ENCODE peak calls at places on chromosomes 13 and 19, in ten cellular contexts. F, U, Z, N, R, I, G, T, Y and O are unnamed samples.
A peak's percentile ranks its signal among the peaks of the same experiment; 100 is the strongest.

GRCh38 chr13:101838305-101838835 is 385.9 kb downstream of the ITGBL1 start:
- DNase-seq in G (peak; percentile 13), T (no peak), Y (peak; percentile 26), I (no peak), N (no peak), U (no peak), R (no peak), F (no peak), Z (no peak), O (no peak)

GRCh38 chr13:99730403-99730802 is 229.1 kb downstream of the TM9SF2 start:
- DNase-seq in Z (no peak), T (no peak), N (no peak), U (no peak), Y (no peak), G (no peak), I (no peak), F (no peak), R (no peak), O (no peak)

GRCh38 chr13:27362064-27362751 is 62.2 kb upstream of the GTF3A start:
- DNase-seq in N (peak; percentile 70), T (peak; percentile 91), I (peak; percentile 86), Z (peak; percentile 70), G (peak; percentile 66), R (peak; percentile 93), U (peak; percentile 92), F (peak; percentile 42), Y (peak; percentile 45), O (no peak)

GRCh38 chr13:50079278-50080157 is 64.3 kb downstream of the KCNRG start:
- DNase-seq in F (no peak), G (no peak), Z (peak; percentile 42), T (no peak), Y (no peak), N (no peak), R (no peak), I (no peak), U (no peak), O (no peak)

GRCh38 chr13:67042556-67042955 is 187.6 kb downstream of the PCDH9 start:
- DNase-seq in G (no peak), Z (no peak), Y (no peak), I (no peak), N (no peak), U (no peak), R (no peak), F (no peak), T (no peak), O (no peak)

GRCh38 chr19:15577184-15577771 is 37.7 kb upstream of the CYP4F8 start:
- DNase-seq in Z (no peak), U (no peak), F (no peak), Y (no peak), N (no peak), T (peak; percentile 11), I (no peak), G (no peak), R (peak; percentile 10), O (no peak)

GRCh38 chr19:899363-900301 is 6.3 kb downstream of the RNU6-9 start:
- DNase-seq in Y (no peak), R (no peak), F (no peak), U (no peak), Z (no peak), G (no peak), I (no peak), T (no peak), N (no peak), O (no peak)

GRCh38 chr19:48271531-48272151 is 1.8 kb downstream of the ZNF114 start:
- DNase-seq in G (peak; percentile 57), I (no peak), Y (no peak), F (no peak), N (peak; percentile 47), R (peak; percentile 39), U (peak; percentile 33), T (no peak), Z (peak; percentile 31), O (no peak)

GRCh38 chr19:18415177-18415867 is 3.9 kb upstream of the SSBP4 start:
- DNase-seq in F (peak; percentile 89), U (no peak), T (peak; percentile 92), G (peak; percentile 59), Y (no peak), N (peak; percentile 88), R (peak; percentile 83), Z (peak; percentile 76), I (peak; percentile 91), O (no peak)
- H3K4me3 ChIP-seq in F (peak overlapping the region; percentile 36), U (no peak overlapping the region), T (peak overlapping the region; percentile 21), G (peak overlapping the region; percentile 2), Y (peak overlapping the region; percentile 5), N (peak overlapping the region; percentile 59), R (no peak overlapping the region), Z (no peak overlapping the region), I (peak overlapping the region; percentile 1), O (peak overlapping the region; percentile 22)

DNA sequence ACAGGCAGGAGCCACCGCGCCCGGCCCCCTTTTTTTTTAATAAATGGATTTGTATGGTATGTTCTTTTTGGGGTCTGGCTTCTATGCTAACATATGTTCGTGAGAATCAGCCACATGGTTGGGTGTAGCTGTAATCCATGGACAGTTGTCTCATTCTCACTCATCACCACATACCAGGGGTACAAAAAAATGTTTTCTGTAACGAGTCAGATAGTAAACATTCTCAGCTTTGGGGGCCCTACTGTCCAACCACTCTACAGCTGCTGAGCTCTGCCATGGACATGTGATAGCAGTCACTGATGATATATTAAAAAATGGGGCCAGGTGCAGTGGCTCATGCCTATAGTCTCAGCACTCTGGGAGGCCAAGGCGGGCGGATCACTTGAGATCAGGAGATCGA is 5.1 kb upstream of the RETN start:
- DNase-seq in Y (no peak), Z (no peak), T (no peak), R (no peak), N (no peak), I (no peak), G (no peak), F (no peak), U (no peak), O (no peak)
- TF ChIP-seq CTCF in Y (no peak), Z (no peak), T (no peak), R (no peak), N (no peak), I (no peak), G (no peak), F (no peak), U (no peak), O (no peak)

DNA sequence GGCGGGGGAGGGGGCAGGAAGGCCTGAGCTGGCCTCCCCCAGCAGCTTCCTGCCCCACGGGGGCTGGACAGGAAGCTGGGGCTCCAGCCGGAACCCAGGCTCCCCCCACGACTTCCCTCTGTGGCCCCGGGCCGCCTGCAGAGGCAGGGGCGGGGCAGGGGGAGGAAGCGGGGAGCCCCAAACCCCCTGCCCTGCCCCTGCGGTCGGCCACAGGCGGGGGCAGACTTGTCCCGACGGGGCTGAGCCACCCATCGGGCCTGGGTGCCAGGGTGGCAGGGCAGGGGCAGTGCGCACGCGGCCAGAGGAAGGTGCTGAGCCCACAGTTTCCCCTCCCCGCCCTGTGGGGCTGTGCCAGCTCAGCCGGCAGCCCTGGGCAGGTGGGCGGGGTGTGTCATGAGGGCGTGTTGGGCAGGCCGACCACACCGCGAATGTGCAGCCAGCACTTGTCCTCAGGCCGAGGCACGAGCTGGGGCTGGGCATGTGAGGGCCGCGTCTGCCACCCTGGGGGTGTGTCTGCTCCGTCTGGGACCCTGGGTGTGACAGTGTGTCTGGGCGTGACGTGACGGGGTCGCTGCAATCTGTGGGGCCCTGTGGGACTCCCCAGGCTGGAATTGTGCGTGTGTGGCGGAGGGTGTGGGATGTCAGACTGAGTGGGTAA is 17.7 kb downstream of the CCDC97 start:
- DNase-seq in N (no peak), G (peak; percentile 69), Y (no peak), U (peak; percentile 88), Z (peak; percentile 88), F (no peak), R (no peak), T (no peak), I (peak; percentile 43), O (no peak)
- H3K4me3 ChIP-seq in N (no peak overlapping the region), G (no peak overlapping the region), Y (no peak overlapping the region), U (no peak overlapping the region), Z (no peak overlapping the region), F (no peak overlapping the region), R (no peak overlapping the region), T (no peak overlapping the region), I (no peak overlapping the region), O (peak overlapping the region; percentile 50)

GRCh38 chr19:47243364-47243775 is 12.4 kb upstream of the BBC3 start:
- DNase-seq in F (no peak), U (no peak), I (no peak), T (no peak), Z (peak; percentile 37), G (no peak), R (no peak), Y (no peak), N (peak; percentile 30), O (no peak)

GRCh38 chr19:47241919-47242644 is 11.1 kb upstream of the BBC3 start:
- DNase-seq in Y (no peak), R (no peak), F (no peak), T (no peak), U (no peak), G (peak; percentile 15), N (no peak), I (no peak), Z (no peak), O (no peak)

GRCh38 chr19:47240561-47240960 is 9.6 kb upstream of the BBC3 start:
- DNase-seq in I (no peak), Y (no peak), F (no peak), T (no peak), G (no peak), U (no peak), N (no peak), R (no peak), Z (no peak), O (no peak)

GRCh38 chr19:47240996-47241918 is 10.3 kb upstream of the BBC3 start:
- DNase-seq in I (peak; percentile 71), U (peak; percentile 97), Y (no peak), Z (peak; percentile 72), G (peak; percentile 77), R (peak; percentile 50), F (no peak), N (peak; percentile 71), T (peak; percentile 86), O (no peak)

DNA sequence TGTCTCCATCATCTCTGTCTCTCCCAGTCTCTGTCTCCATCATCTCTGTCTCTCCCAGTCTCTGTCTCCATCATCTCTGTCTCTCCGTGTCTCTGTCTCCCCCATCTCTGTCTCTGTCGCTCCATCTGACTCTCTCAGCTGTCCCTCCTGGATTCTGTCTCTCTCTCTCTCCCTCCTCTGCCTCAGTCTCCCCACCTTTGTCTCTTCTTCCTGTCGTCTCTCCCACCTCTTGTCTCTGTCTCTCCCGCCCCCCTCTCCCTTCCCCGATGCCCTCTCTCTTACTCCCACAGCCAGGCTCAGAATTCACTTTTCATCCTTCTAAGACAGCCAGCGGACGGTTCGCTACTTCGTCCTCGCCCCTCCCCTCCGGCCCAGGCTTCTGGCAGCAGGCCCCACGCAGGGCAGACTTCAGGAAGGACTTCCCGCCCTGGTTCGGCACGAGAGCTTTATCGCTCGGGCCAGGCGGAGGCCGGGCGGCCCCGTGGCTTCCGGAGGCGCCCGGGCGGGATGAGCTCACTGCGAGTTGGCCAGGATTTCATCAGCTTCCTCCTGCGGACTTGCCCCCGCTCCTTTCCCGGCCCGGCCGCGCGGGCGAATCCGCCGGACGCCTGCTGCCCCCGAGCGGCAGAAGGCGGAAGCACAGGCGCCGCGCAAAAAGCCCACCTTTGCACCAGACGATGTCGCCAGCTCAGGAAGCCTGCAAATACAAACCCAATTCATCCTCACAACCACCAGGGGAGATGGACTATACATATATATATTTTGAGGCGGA is 12.4 kb upstream of the CCDC9 start:
- DNase-seq in Y (peak; percentile 86), Z (peak; percentile 100), R (peak; percentile 88), N (peak; percentile 98), U (peak; percentile 94), F (peak; percentile 83), T (peak; percentile 97), I (peak; percentile 89), G (peak; percentile 94), O (peak; percentile 73)
- TF ChIP-seq CTCF in Y (peak; percentile 92), Z (peak; percentile 99), R (peak; percentile 97), N (peak; percentile 85), U (peak; percentile 96), F (peak; percentile 87), T (peak; percentile 98), I (peak; percentile 99), G (peak; percentile 88), O (peak; percentile 91)

GRCh38 chr13:114130131-114130707 is 2.2 kb downstream of the RASA3 start:
- DNase-seq in N (no peak), T (no peak), F (no peak), I (no peak), U (no peak), Z (no peak), G (no peak), R (no peak), Y (no peak), O (no peak)
- H3K4me3 ChIP-seq in N (peak overlapping the region; percentile 91), T (peak overlapping the region; percentile 97), F (peak overlapping the region; percentile 77), I (peak overlapping the region; percentile 77), U (no peak overlapping the region), Z (peak overlapping the region; percentile 51), G (peak overlapping the region; percentile 85), R (no peak overlapping the region), Y (peak overlapping the region; percentile 98), O (peak overlapping the region; percentile 82)